ENCODE peak calls at places on chromosomes 3 and 15, in six cellular contexts. O is HS-5, T is KBM-7, Q is GDM1, N is nephron progenitor cell, U is GM04504. G is an unnamed sample.

GRCh38 chr3:44914936-44915335 is 40.5 kb downstream of the TGM4 start:
- DNase-seq in O (no peak), T (peak), Q (peak), N (no peak), U (no peak), G (peak)

GRCh38 chr3:56593455-56594158 is 36.6 kb downstream of the CCDC66 start:
- DNase-seq in O (no peak), T (no peak), Q (no peak), N (no peak), U (no peak), G (no peak)

GRCh38 chr3:66037986-66038369 is 740 bp downstream of the MAGI1 start:
- DNase-seq in O (no peak), T (no peak), Q (no peak), N (peak), U (no peak), G (no peak)

GRCh38 chr15:64865998-64866520 is 24.3 kb downstream of the PLEKHO2 start:
- DNase-seq in O (no peak), T (no peak), Q (no peak), N (no peak), U (peak), G (peak)

GRCh38 chr15:70252056-70252935 is 154.6 kb upstream of the TLE3 start:
- DNase-seq in O (no peak), T (no peak), Q (no peak), N (no peak), U (no peak), G (no peak)

GRCh38 chr15:58174709-58175108 is 36.5 kb downstream of the AQP9 start:
- DNase-seq in O (no peak), T (no peak), Q (no peak), N (no peak), U (no peak), G (no peak)

GRCh38 chr3:82581350-82581749 is 819.9 kb upstream of the GBE1 start:
- DNase-seq in O (no peak), T (no peak), Q (no peak), N (no peak), U (no peak), G (no peak)

GRCh38 chr15:34109775-34110663 is 8.1 kb downstream of the PGBD4 start:
- DNase-seq in O (no peak), T (peak), Q (no peak), N (no peak), U (no peak), G (peak)

GRCh38 chr3:178602864-178603263 is 66.6 kb downstream of the KCNMB2 start:
- DNase-seq in O (no peak), T (no peak), Q (no peak), N (no peak), U (no peak), G (no peak)

GRCh38 chr3:124791142-124791541 is 60.9 kb downstream of the UMPS start:
- DNase-seq in O (no peak), T (no peak), Q (no peak), N (no peak), U (peak), G (no peak)

GRCh38 chr3:16768956-16769355 is 115.8 kb upstream of the PLCL2 start:
- DNase-seq in O (no peak), T (no peak), Q (no peak), N (no peak), U (no peak), G (peak)

GRCh38 chr3:139113231-139113749 is 68.6 kb upstream of the PRR23C start:
- DNase-seq in O (no peak), T (no peak), Q (no peak), N (no peak), U (no peak), G (no peak)

GRCh38 chr3:155500429-155500828 is 206.9 kb upstream of the STRIT1 start:
- DNase-seq in O (no peak), T (no peak), Q (no peak), N (no peak), U (no peak), G (no peak)